ENCODE peak calls at places on chromosomes 5 and 9, in ten cellular contexts. J, Y, W, P, N, I, C, M, Q and A are unnamed samples.

GRCh38 chr9:125400725-125401124 is 139.1 kb downstream of the GAPVD1 start:
- ATAC-seq in J (no peak), Y (no peak), W (no peak), P (no peak), N (no peak), I (peak; percentile 51), C (no peak), M (peak; percentile 53), Q (no peak), A (no peak)

GRCh38 chr9:37410969-37411785 is 11.3 kb upstream of the GRHPR start:
- ATAC-seq in J (peak; percentile 31), Y (no peak), W (no peak), P (peak; percentile 51), N (peak; percentile 28), I (peak; percentile 82), C (no peak), M (peak; percentile 45), Q (no peak), A (no peak)

GRCh38 chr5:6723901-6724300 is 10.7 kb downstream of the TENT4A start:
- ATAC-seq in J (no peak), Y (no peak), W (no peak), P (no peak), N (no peak), I (no peak), C (no peak), M (no peak), Q (no peak), A (no peak)

GRCh38 chr5:17316973-17317459 is 99.6 kb downstream of the BASP1 start:
- ATAC-seq in J (peak; percentile 42), Y (peak; percentile 70), W (no peak), P (no peak), N (peak; percentile 34), I (no peak), C (no peak), M (peak; percentile 74), Q (peak; percentile 90), A (no peak)

GRCh38 chr5:17625686-17626085 is 6.2 kb upstream of the TAF11L13 start:
- ATAC-seq in J (no peak), Y (no peak), W (no peak), P (no peak), N (no peak), I (no peak), C (no peak), M (no peak), Q (no peak), A (no peak)

GRCh38 chr5:146238973-146239372 is 35.6 kb downstream of the RBM27 start:
- ATAC-seq in J (no peak), Y (no peak), W (no peak), P (no peak), N (no peak), I (no peak), C (no peak), M (no peak), Q (no peak), A (no peak)

GRCh38 chr5:59760798-59761348 is 132.7 kb downstream of the PDE4D start:
- ATAC-seq in J (no peak), Y (peak; percentile 75), W (no peak), P (no peak), N (peak; percentile 53), I (no peak), C (no peak), M (no peak), Q (peak; percentile 92), A (no peak)

GRCh38 chr9:36499156-36499886 is 73.4 kb upstream of the MELK start:
- ATAC-seq in J (no peak), Y (no peak), W (no peak), P (no peak), N (no peak), I (peak; percentile 36), C (no peak), M (no peak), Q (no peak), A (no peak)

GRCh38 chr5:172178301-172179031 is 9.6 kb downstream of the STK10 start:
- ATAC-seq in J (no peak), Y (no peak), W (no peak), P (no peak), N (no peak), I (no peak), C (no peak), M (peak; percentile 19), Q (no peak), A (no peak)

GRCh38 chr5:57174850-57175525 is 1.1 kb downstream of the GPBP1 start:
- ATAC-seq in J (no peak), Y (no peak), W (no peak), P (no peak), N (no peak), I (no peak), C (no peak), M (no peak), Q (no peak), A (no peak)

GRCh38 chr5:157651623-157652376 is 438 bp downstream of the SOX30 start:
- ATAC-seq in J (peak; percentile 95), Y (peak; percentile 100), W (peak; percentile 75), P (no peak), N (peak; percentile 97), I (no peak), C (no peak), M (no peak), Q (peak; percentile 69), A (peak; percentile 88)
- H3K9me3 ChIP-seq in J (peaks cover 13% of the 10 kb centered on the region), Y (no peaks in the 10 kb centered on the region), W (peaks cover 6% of the 10 kb centered on the region), P (no peaks in the 10 kb centered on the region), N (no peaks in the 10 kb centered on the region), I (no peaks in the 10 kb centered on the region), C (peaks cover 4% of the 10 kb centered on the region), M (peaks cover 3% of the 10 kb centered on the region), Q (no peaks in the 10 kb centered on the region), A (no peaks in the 10 kb centered on the region)

DNA sequence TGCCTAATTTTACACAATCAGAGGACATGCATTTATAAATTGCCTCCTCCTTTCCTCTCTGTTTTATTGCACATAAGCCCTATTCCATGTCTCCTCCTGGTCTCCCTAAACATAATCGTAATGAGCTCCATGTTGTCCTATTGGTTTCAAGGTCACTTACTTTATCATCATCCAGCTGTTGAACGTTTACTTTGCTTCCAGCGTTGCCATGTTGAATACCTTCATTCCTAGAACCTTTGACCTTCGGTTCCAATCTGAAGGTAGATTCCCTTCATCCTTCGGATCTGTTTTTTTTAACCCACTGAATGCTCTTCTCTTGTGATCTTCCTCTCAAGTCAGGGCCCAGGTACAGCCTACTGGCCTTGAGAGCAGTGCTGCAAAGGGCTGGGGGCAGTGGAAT is 84.3 kb downstream of the PJA2 start:
- ATAC-seq in J (no peak), Y (no peak), W (no peak), P (no peak), N (no peak), I (no peak), C (no peak), M (no peak), Q (no peak), A (no peak)
- H3K27ac ChIP-seq in J (no peak overlapping the region), Y (no peak overlapping the region), W (no peak overlapping the region), P (no peak overlapping the region), N (no peak overlapping the region), I (no peak overlapping the region), C (no peak overlapping the region), M (no peak overlapping the region), Q (no peak overlapping the region), A (no peak overlapping the region)

GRCh38 chr5:160359816-160360215 is 10.6 kb downstream of the C1QTNF2 start:
- ATAC-seq in J (no peak), Y (peak; percentile 42), W (no peak), P (no peak), N (peak; percentile 59), I (no peak), C (no peak), M (no peak), Q (peak; percentile 32), A (no peak)

GRCh38 chr5:160363122-160363521 is 7.3 kb downstream of the C1QTNF2 start:
- ATAC-seq in J (no peak), Y (no peak), W (peak; percentile 44), P (no peak), N (peak; percentile 7), I (no peak), C (no peak), M (no peak), Q (no peak), A (no peak)

GRCh38 chr5:160361624-160362023 is 8.8 kb downstream of the C1QTNF2 start:
- ATAC-seq in J (no peak), Y (no peak), W (no peak), P (no peak), N (no peak), I (no peak), C (no peak), M (no peak), Q (no peak), A (no peak)

GRCh38 chr5:160357861-160358411 is 12.5 kb downstream of the C1QTNF2 start:
- ATAC-seq in J (peak; percentile 66), Y (peak; percentile 40), W (peak; percentile 82), P (no peak), N (peak; percentile 90), I (no peak), C (no peak), M (peak; percentile 44), Q (no peak), A (peak; percentile 76)

GRCh38 chr5:160360310-160360709 is 10.1 kb downstream of the C1QTNF2 start:
- ATAC-seq in J (no peak), Y (no peak), W (no peak), P (peak; percentile 46), N (no peak), I (peak; percentile 56), C (no peak), M (no peak), Q (no peak), A (no peak)
- H3K4me1 ChIP-seq in J (peaks cover 18% of the 10 kb centered on the region), Y (peaks cover 6% of the 10 kb centered on the region), W (peaks cover 24% of the 10 kb centered on the region), P (no peaks in the 10 kb centered on the region), N (peaks cover 7% of the 10 kb centered on the region), I (no peaks in the 10 kb centered on the region), C (peaks cover 14% of the 10 kb centered on the region), M (no peaks in the 10 kb centered on the region), Q (no peaks in the 10 kb centered on the region), A (no peaks in the 10 kb centered on the region)

DNA sequence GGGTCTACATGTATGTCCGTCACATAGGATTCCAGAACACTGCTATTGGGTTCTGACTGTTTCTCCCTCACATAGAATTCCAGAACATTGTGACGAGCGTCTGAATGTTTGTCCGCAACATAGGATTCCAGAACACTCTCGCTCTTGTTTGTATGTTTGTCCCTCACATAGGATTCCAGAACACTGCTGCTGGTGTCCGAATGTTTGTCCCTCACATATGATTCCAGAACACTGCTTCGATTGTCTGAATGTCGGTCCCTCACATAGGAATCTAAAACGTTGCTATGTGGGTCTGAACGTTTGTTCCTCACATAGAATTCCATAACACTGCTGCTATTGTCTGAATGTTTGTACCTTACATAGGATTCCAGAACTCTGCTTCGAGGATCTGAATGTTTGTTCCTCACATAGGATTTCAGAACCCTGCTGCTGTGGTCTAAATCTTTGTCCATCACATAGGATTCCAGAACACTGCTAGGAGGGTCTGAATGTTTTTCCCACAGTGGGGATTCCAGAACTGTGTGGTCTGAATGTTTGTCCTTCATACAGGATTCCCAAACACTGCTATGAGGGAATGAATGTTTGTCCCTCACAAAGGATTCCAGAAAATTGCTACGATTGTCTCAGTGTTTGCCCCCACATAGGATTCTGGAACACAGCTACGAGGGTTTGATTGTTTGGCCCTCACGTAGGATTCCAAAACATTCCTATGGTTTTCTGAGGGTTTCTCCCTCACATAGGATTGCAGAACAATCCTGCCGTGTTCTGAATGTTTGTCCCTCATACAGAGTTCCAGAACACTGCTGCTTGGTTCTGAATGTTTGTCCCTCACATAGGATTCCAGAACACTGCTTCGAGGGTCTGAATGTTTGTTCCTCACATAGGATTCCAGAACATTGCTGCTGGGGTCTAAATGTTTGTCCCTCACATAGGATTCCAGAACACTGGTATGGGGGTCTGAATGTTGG is 220.5 kb downstream of the FOXD4L6 start:
- ATAC-seq in J (no peak), Y (no peak), W (no peak), P (no peak), N (peak; percentile 40), I (no peak), C (peak; percentile 20), M (no peak), Q (no peak), A (no peak)
- H3K9me3 ChIP-seq in J (peaks cover 100% of the 10 kb centered on the region), Y (no peaks in the 10 kb centered on the region), W (peaks cover 100% of the 10 kb centered on the region), P (peaks cover 3% of the 10 kb centered on the region), N (peaks cover 11% of the 10 kb centered on the region), I (peaks cover 38% of the 10 kb centered on the region), C (peaks cover 89% of the 10 kb centered on the region), M (no peaks in the 10 kb centered on the region), Q (no peaks in the 10 kb centered on the region), A (peaks cover 100% of the 10 kb centered on the region)

GRCh38 chr5:1527533-1528205 is 3.9 kb upstream of the LPCAT1 start:
- ATAC-seq in J (no peak), Y (no peak), W (no peak), P (no peak), N (no peak), I (no peak), C (no peak), M (no peak), Q (no peak), A (no peak)
- H3K27ac ChIP-seq in J (no peak overlapping the region), Y (no peak overlapping the region), W (no peak overlapping the region), P (no peak overlapping the region), N (no peak overlapping the region), I (no peak overlapping the region), C (no peak overlapping the region), M (no peak overlapping the region), Q (no peak overlapping the region), A (no peak overlapping the region)